ENCODE peak calls at places on chromosomes 5 and 9, in six cellular contexts. C is activated T-cell treated with anti-CD3 and anti-CD28 coated beads, Interleukin-2, amount 50 U/mL, for 72 hours; G is cardiac fibroblast; N is HEK293T; X is NCI-H187; K is left ventricle myocardium inferior. B is an unnamed sample.
A peak's percentile ranks its signal among the peaks of the same experiment; 100 is the strongest.

GRCh38 chr5:65611524-65611923 is 12.6 kb downstream of the TRIM23 start:
- DNase-seq in C (no peak), G (peak; percentile 43), N (no peak), X (peak; percentile 66), K (no peak), B (no peak)

GRCh38 chr5:45081082-45081481 is 272.3 kb downstream of the MRPS30 start:
- DNase-seq in C (no peak), G (no peak), N (no peak), X (no peak), K (no peak), B (no peak)

GRCh38 chr5:24208540-24209141 is 436.1 kb downstream of the CDH10 start:
- DNase-seq in C (no peak), G (no peak), N (no peak), X (no peak), K (no peak), B (no peak)

GRCh38 chr5:132274050-132274869 is 16.8 kb downstream of the PDLIM4 start:
- DNase-seq in C (no peak), G (no peak), N (no peak), X (no peak), K (no peak), B (no peak)

GRCh38 chr5:11700376-11700775 is 203.9 kb downstream of the CTNND2 start:
- DNase-seq in C (no peak), G (no peak), N (no peak), X (no peak), K (no peak), B (no peak)

GRCh38 chr5:5967373-5967772 is 411.0 kb downstream of the MED10 start:
- DNase-seq in C (no peak), G (no peak), N (no peak), X (no peak), K (no peak), B (no peak)

GRCh38 chr9:93189369-93190132 is 5.6 kb downstream of the WNK2 start:
- DNase-seq in C (no peak), G (no peak), N (no peak), X (no peak), K (no peak), B (no peak)

GRCh38 chr9:20315672-20316071 is 306.6 kb downstream of the MLLT3 start:
- DNase-seq in C (peak; percentile 8), G (peak; percentile 89), N (no peak), X (no peak), K (no peak), B (no peak)

GRCh38 chr5:154211611-154212390 is 21.3 kb downstream of the GALNT10 start:
- DNase-seq in C (no peak), G (peak; percentile 71), N (no peak), X (no peak), K (no peak), B (no peak)

GRCh38 chr9:7570107-7570720 is 229.4 kb downstream of the DMAC1 start:
- DNase-seq in C (peak; percentile 65), G (peak; percentile 65), N (peak; percentile 27), X (peak; percentile 52), K (no peak), B (peak; percentile 55)

GRCh38 chr5:136638084-136638483 is 272.7 kb upstream of the TRPC7 start:
- DNase-seq in C (no peak), G (peak; percentile 5), N (no peak), X (no peak), K (no peak), B (no peak)

GRCh38 chr5:62149894-62150293 is 156.1 kb upstream of the KIF2A start:
- DNase-seq in C (no peak), G (no peak), N (no peak), X (no peak), K (no peak), B (no peak)

GRCh38 chr5:69308046-69308553 is 24.5 kb downstream of the CCDC125 start:
- DNase-seq in C (peak; percentile 4), G (no peak), N (no peak), X (no peak), K (no peak), B (no peak)

GRCh38 chr5:6632931-6633468 is at the start of the genes NSUN2 and SRD5A1:
- DNase-seq in C (peak; percentile 92), G (peak; percentile 94), N (peak; percentile 96), X (peak; percentile 87), K (peak; percentile 90), B (peak; percentile 90)

GRCh38 chr5:1886634-1887399 is 4.1 kb upstream of the IRX4 start:
- DNase-seq in C (no peak), G (no peak), N (no peak), X (no peak), K (no peak), B (no peak)

GRCh38 chr9:5492965-5493364 is 17.4 kb upstream of the PDCD1LG2 start:
- DNase-seq in C (no peak), G (peak; percentile 73), N (no peak), X (no peak), K (no peak), B (no peak)

B was measured in activated naive CD4-positive, alpha-beta T cell treated with Interleukin-2 at 50 U/mL for 16 hours.